ENCODE peak calls at places on chromosomes 5 and 9, in ten cellular contexts. L is activated naive CD4-positive, alpha-beta T cell treated with anti-CD3 and anti-CD28 coated beads, Interleukin-2, amount 50 U/mL, for 16 hours; H is cardiac fibroblast; X is T-helper 2 cell; U is HCT116; M is lower leg skin; Y is stimulated activated CD4-positive, alpha-beta T cell treated with anti-CD3 and anti-CD28 coated beads, Interleukin-12 subunit alpha, Interleukin-12 subunit beta, amount 100 ng/mL, for 24 hours; B is astrocyte of the cerebellum; D is nephron progenitor cell; G is Ammon's horn. Q is an unnamed sample.

GRCh38 chr9:20788526-20789421 is 104.7 kb downstream of the FOCAD start:
- DNase-seq in H (peak; percentile 55), M (no peak), D (no peak), B (no peak), G (peak; percentile 41), X (no peak), Y (no peak), U (no peak), L (no peak), Q (no peak)

GRCh38 chr9:97853056-97853843 is at the start of gene FOXE1:
- DNase-seq in U (no peak), M (no peak), Y (no peak), G (no peak), X (no peak), L (no peak), B (no peak), H (no peak), D (peak; percentile 50), Q (no peak)

GRCh38 chr9:105842023-105842644 is 147.8 kb downstream of the TMEM38B start:
- DNase-seq in U (peak; percentile 18), D (peak; percentile 51), M (no peak), H (peak; percentile 60), B (peak; percentile 16), G (peak; percentile 24), X (no peak), L (no peak), Y (no peak), Q (no peak)

GRCh38 chr9:99693888-99694287 is 127.8 kb upstream of the NR4A3 start:
- DNase-seq in X (no peak), L (no peak), B (no peak), D (no peak), H (peak; percentile 3), Y (no peak), U (no peak), G (no peak), M (no peak), Q (no peak)

GRCh38 chr5:1637639-1638481 is 114.1 kb upstream of the LPCAT1 start:
- DNase-seq in L (no peak), D (no peak), X (no peak), U (no peak), Y (no peak), B (no peak), G (no peak), M (no peak), H (no peak), Q (no peak)

GRCh38 chr5:124410539-124410938 is 335.9 kb downstream of the ZNF608 start:
- DNase-seq in U (no peak), D (no peak), G (no peak), Y (no peak), L (no peak), H (no peak), B (no peak), X (no peak), M (no peak), Q (no peak)

GRCh38 chr5:68533571-68534051 is 318.1 kb downstream of the PIK3R1 start:
- DNase-seq in Y (no peak), M (no peak), L (no peak), U (no peak), H (no peak), B (no peak), D (no peak), G (no peak), X (no peak), Q (no peak)

GRCh38 chr9:104969116-104969515 is 41.2 kb upstream of the ABCA1 start:
- DNase-seq in D (no peak), H (no peak), Y (no peak), U (no peak), B (no peak), L (no peak), X (no peak), G (no peak), M (no peak), Q (no peak)

GRCh38 chr9:131841765-131842318 is 102.0 kb upstream of the RAPGEF1 start:
- DNase-seq in M (no peak), Y (no peak), L (no peak), X (no peak), H (no peak), G (no peak), U (no peak), B (no peak), D (no peak), Q (no peak)

GRCh38 chr5:55544341-55544740 is 9.6 kb upstream of the PLPP1 start:
- DNase-seq in H (peak; percentile 20), Y (no peak), M (no peak), G (no peak), D (no peak), U (no peak), L (no peak), X (no peak), B (no peak), Q (no peak)

GRCh38 chr5:179194201-179194910 is 134.2 kb downstream of the ZNF354C start:
- DNase-seq in M (no peak), H (no peak), D (no peak), Y (no peak), L (no peak), X (no peak), U (no peak), G (no peak), B (no peak), Q (no peak)

GRCh38 chr5:73274870-73275756 is 102.1 kb downstream of the TMEM174 start:
- DNase-seq in H (peak; percentile 31), X (no peak), M (no peak), B (no peak), L (no peak), Y (no peak), D (no peak), G (peak; percentile 91), U (no peak), Q (no peak)

GRCh38 chr5:107459637-107460036 is 211.1 kb downstream of the EFNA5 start:
- DNase-seq in Y (no peak), H (no peak), B (no peak), L (no peak), G (no peak), U (no peak), D (no peak), X (no peak), M (no peak), Q (no peak)

GRCh38 chr5:39443911-39444310 is 19.1 kb upstream of the DAB2 start:
- DNase-seq in X (no peak), D (no peak), Y (no peak), M (no peak), U (no peak), G (no peak), B (no peak), H (no peak), L (no peak), Q (no peak)

GRCh38 chr9:25703826-25704357 is 25.6 kb upstream of the TUSC1 start:
- DNase-seq in G (no peak), L (no peak), U (no peak), Y (no peak), H (peak; percentile 36), B (no peak), D (no peak), X (no peak), M (no peak), Q (no peak)

GRCh38 chr5:58974083-58974482 is 391.2 kb downstream of the RAB3C start:
- DNase-seq in X (no peak), G (no peak), H (no peak), L (no peak), Y (no peak), B (no peak), D (no peak), U (no peak), M (no peak), Q (no peak)

GRCh38 chr9:14245901-14246525 is 67.9 kb downstream of the NFIB start:
- DNase-seq in X (no peak), L (no peak), D (no peak), B (peak; percentile 60), U (no peak), Y (no peak), H (peak; percentile 81), G (no peak), M (no peak), Q (no peak)

GRCh38 chr9:137672907-137673791 is 54.3 kb downstream of the EHMT1 start:
- DNase-seq in B (peak; percentile 69), U (peak; percentile 36), Y (peak; percentile 18), H (peak; percentile 84), M (no peak), G (peak; percentile 80), D (no peak), L (peak; percentile 22), X (no peak), Q (peak; percentile 43)

GRCh38 chr9:128078504-128079434 is 10.7 kb downstream of the SLC25A25 start:
- DNase-seq in B (no peak), Y (no peak), M (no peak), H (peak; percentile 51), D (no peak), X (no peak), L (no peak), G (no peak), U (peak; percentile 79), Q (no peak)

GRCh38 chr9:73880101-73880500 is 617.0 kb upstream of the RORB start:
- DNase-seq in M (no peak), H (no peak), B (no peak), X (no peak), L (no peak), U (no peak), G (no peak), Y (no peak), D (no peak), Q (no peak)

GRCh38 chr5:4229414-4229813 is 633.8 kb downstream of the IRX1 start:
- DNase-seq in B (no peak), Y (no peak), D (no peak), L (no peak), G (no peak), U (no peak), H (no peak), X (no peak), M (no peak), Q (no peak)

GRCh38 chr5:67154518-67155206 is 41.9 kb downstream of the CD180 start:
- DNase-seq in D (no peak), H (no peak), X (no peak), G (no peak), B (no peak), L (no peak), U (no peak), M (no peak), Y (no peak), Q (no peak)

GRCh38 chr5:11334404-11334803 is 569.8 kb downstream of the CTNND2 start:
- DNase-seq in M (no peak), U (no peak), G (no peak), Y (no peak), D (no peak), H (no peak), L (no peak), X (no peak), B (no peak), Q (no peak)

GRCh38 chr5:89351232-89351631 is 468.2 kb upstream of the MEF2C start:
- DNase-seq in H (peak; percentile 62), L (no peak), U (no peak), D (no peak), G (no peak), Y (no peak), X (no peak), B (peak; percentile 54), M (no peak), Q (no peak)

GRCh38 chr9:93891050-93891449 is 64.1 kb downstream of the BARX1 start:
- DNase-seq in L (no peak), M (no peak), X (no peak), U (no peak), D (no peak), H (no peak), Y (no peak), G (no peak), B (no peak), Q (no peak)

GRCh38 chr5:172744106-172745104 is 26.6 kb downstream of the DUSP1 start:
- DNase-seq in L (no peak), H (no peak), Y (no peak), G (no peak), M (no peak), X (no peak), B (no peak), D (no peak), U (no peak), Q (peak; percentile 37)

GRCh38 chr9:129267141-129267540 is 89.1 kb upstream of the IER5L start:
- DNase-seq in U (no peak), B (no peak), L (no peak), M (no peak), D (no peak), Y (no peak), X (no peak), G (no peak), H (no peak), Q (no peak)

GRCh38 chr9:132242621-132243155 is 80.8 kb downstream of the NTNG2 start:
- DNase-seq in D (peak; percentile 35), U (no peak), B (no peak), Y (no peak), L (no peak), X (no peak), G (no peak), M (no peak), H (no peak), Q (no peak)

Q was measured in effector memory CD8-positive, alpha-beta T cell.